ENCODE peak calls at places on chromosomes 6 and 20, in nine cellular contexts. One of them, this sample, is unnamed.

GRCh38 chr20:61043681-61044080 is 208.4 kb upstream of the CDH4 start:
- DNase-seq in H9: no peak
- DNase-seq in right atrium auricular region: no peak
- DNase-seq in adrenal gland: no peak
- DNase-seq in fibroblast of lung: no peak
- DNase-seq in type B pancreatic cell: no peak
- DNase-seq in fibroblast of mammary gland: no peak
- DNase-seq in cardiac muscle cell: no peak
- DNase-seq in left lung: no peak
- DNase-seq in this sample: no peak

GRCh38 chr6:107668826-107669474 is 155.2 kb downstream of the SCML4 start:
- DNase-seq in adrenal gland: no peak
- DNase-seq in H9: no peak
- DNase-seq in left lung: no peak
- DNase-seq in fibroblast of lung: no peak
- DNase-seq in right atrium auricular region: no peak
- DNase-seq in fibroblast of mammary gland: no peak
- DNase-seq in cardiac muscle cell: no peak
- DNase-seq in type B pancreatic cell: no peak
- DNase-seq in this sample: no peak

GRCh38 chr6:7761047-7761446 is 35.1 kb downstream of the BMP6 start:
- DNase-seq in H9: no peak
- DNase-seq in left lung: no peak
- DNase-seq in right atrium auricular region: no peak
- DNase-seq in adrenal gland: no peak
- DNase-seq in cardiac muscle cell: no peak
- DNase-seq in fibroblast of mammary gland: peak; percentile 72
- DNase-seq in fibroblast of lung: peak; percentile 11
- DNase-seq in type B pancreatic cell: no peak
- DNase-seq in this sample: no peak

GRCh38 chr6:137095093-137095492 is 50.3 kb upstream of the IL20RA start:
- DNase-seq in left lung: no peak
- DNase-seq in adrenal gland: no peak
- DNase-seq in fibroblast of lung: no peak
- DNase-seq in right atrium auricular region: no peak
- DNase-seq in H9: no peak
- DNase-seq in cardiac muscle cell: no peak
- DNase-seq in fibroblast of mammary gland: no peak
- DNase-seq in type B pancreatic cell: no peak
- DNase-seq in this sample: no peak

GRCh38 chr20:4045741-4046140 is 30.4 kb upstream of the RNF24 start:
- DNase-seq in cardiac muscle cell: no peak
- DNase-seq in type B pancreatic cell: no peak
- DNase-seq in fibroblast of lung: no peak
- DNase-seq in right atrium auricular region: peak; percentile 16
- DNase-seq in left lung: no peak
- DNase-seq in fibroblast of mammary gland: peak; percentile 79
- DNase-seq in H9: no peak
- DNase-seq in adrenal gland: peak; percentile 20
- DNase-seq in this sample: no peak

GRCh38 chr6:169289671-169290408 is 36.2 kb upstream of the THBS2 start:
- DNase-seq in adrenal gland: no peak
- DNase-seq in H9: no peak
- DNase-seq in cardiac muscle cell: no peak
- DNase-seq in left lung: peak; percentile 62
- DNase-seq in fibroblast of lung: peak; percentile 41
- DNase-seq in type B pancreatic cell: no peak
- DNase-seq in fibroblast of mammary gland: peak; percentile 94
- DNase-seq in right atrium auricular region: peak; percentile 78
- DNase-seq in this sample: no peak

GRCh38 chr6:84707161-84707560 is 57.2 kb downstream of the TBX18 start:
- DNase-seq in left lung: no peak
- DNase-seq in type B pancreatic cell: no peak
- DNase-seq in H9: no peak
- DNase-seq in adrenal gland: no peak
- DNase-seq in right atrium auricular region: no peak
- DNase-seq in fibroblast of lung: no peak
- DNase-seq in cardiac muscle cell: no peak
- DNase-seq in fibroblast of mammary gland: no peak
- DNase-seq in this sample: no peak

GRCh38 chr6:154292855-154293519 is 63.6 kb downstream of the IPCEF1 start:
- DNase-seq in H9: no peak
- DNase-seq in adrenal gland: no peak
- DNase-seq in left lung: no peak
- DNase-seq in right atrium auricular region: no peak
- DNase-seq in fibroblast of lung: peak; percentile 63
- DNase-seq in type B pancreatic cell: no peak
- DNase-seq in fibroblast of mammary gland: peak; percentile 54
- DNase-seq in cardiac muscle cell: no peak
- DNase-seq in this sample: no peak

GRCh38 chr6:24493945-24494725 is 634 bp upstream of the ALDH5A1 start:
- DNase-seq in fibroblast of mammary gland: no peak
- DNase-seq in type B pancreatic cell: no peak
- DNase-seq in H9: no peak
- DNase-seq in right atrium auricular region: peak; percentile 11
- DNase-seq in left lung: no peak
- DNase-seq in adrenal gland: no peak
- DNase-seq in fibroblast of lung: no peak
- DNase-seq in cardiac muscle cell: no peak
- DNase-seq in this sample: no peak

GRCh38 chr6:6923605-6924004 is 184.2 kb upstream of the RREB1 start:
- DNase-seq in cardiac muscle cell: no peak
- DNase-seq in H9: no peak
- DNase-seq in type B pancreatic cell: no peak
- DNase-seq in right atrium auricular region: no peak
- DNase-seq in fibroblast of lung: no peak
- DNase-seq in adrenal gland: no peak
- DNase-seq in fibroblast of mammary gland: no peak
- DNase-seq in left lung: no peak
- DNase-seq in this sample: no peak

GRCh38 chr20:58251979-58252591 is 23.6 kb upstream of the ANKRD60 start:
- DNase-seq in right atrium auricular region: no peak
- DNase-seq in left lung: no peak
- DNase-seq in fibroblast of lung: peak; percentile 88
- DNase-seq in cardiac muscle cell: no peak
- DNase-seq in H9: no peak
- DNase-seq in type B pancreatic cell: no peak
- DNase-seq in adrenal gland: no peak
- DNase-seq in fibroblast of mammary gland: peak; percentile 95
- DNase-seq in this sample: no peak
- TF ChIP-seq CTCF in right atrium auricular region: no peak
- TF ChIP-seq CTCF in left lung: no peak
- TF ChIP-seq CTCF in fibroblast of lung: no peak
- TF ChIP-seq CTCF in cardiac muscle cell: no peak
- TF ChIP-seq CTCF in H9: no peak
- TF ChIP-seq CTCF in type B pancreatic cell: no peak
- TF ChIP-seq CTCF in adrenal gland: no peak
- TF ChIP-seq CTCF in fibroblast of mammary gland: no peak
- TF ChIP-seq CTCF in this sample: no peak

GRCh38 chr20:2399390-2399789 is 18.7 kb downstream of the TGM6 start:
- DNase-seq in fibroblast of mammary gland: no peak
- DNase-seq in right atrium auricular region: no peak
- DNase-seq in adrenal gland: peak; percentile 13
- DNase-seq in cardiac muscle cell: no peak
- DNase-seq in fibroblast of lung: no peak
- DNase-seq in H9: no peak
- DNase-seq in type B pancreatic cell: no peak
- DNase-seq in left lung: no peak
- DNase-seq in this sample: peak; percentile 83

GRCh38 chr20:2402271-2402980 is 21.7 kb downstream of the TGM6 start:
- DNase-seq in type B pancreatic cell: no peak
- DNase-seq in H9: no peak
- DNase-seq in fibroblast of mammary gland: peak; percentile 42
- DNase-seq in cardiac muscle cell: peak; percentile 30
- DNase-seq in adrenal gland: no peak
- DNase-seq in left lung: no peak
- DNase-seq in fibroblast of lung: peak; percentile 10
- DNase-seq in right atrium auricular region: peak; percentile 11
- DNase-seq in this sample: peak; percentile 23

GRCh38 chr20:2398453-2398852 is 17.8 kb downstream of the TGM6 start:
- DNase-seq in adrenal gland: peak; percentile 13
- DNase-seq in fibroblast of mammary gland: no peak
- DNase-seq in right atrium auricular region: no peak
- DNase-seq in fibroblast of lung: no peak
- DNase-seq in H9: no peak
- DNase-seq in left lung: no peak
- DNase-seq in type B pancreatic cell: no peak
- DNase-seq in cardiac muscle cell: no peak
- DNase-seq in this sample: peak; percentile 19

GRCh38 chr20:2401527-2401926 is 20.8 kb downstream of the TGM6 start:
- DNase-seq in adrenal gland: no peak
- DNase-seq in fibroblast of mammary gland: no peak
- DNase-seq in left lung: no peak
- DNase-seq in H9: no peak
- DNase-seq in type B pancreatic cell: no peak
- DNase-seq in fibroblast of lung: no peak
- DNase-seq in right atrium auricular region: no peak
- DNase-seq in cardiac muscle cell: no peak
- DNase-seq in this sample: no peak

DNA sequence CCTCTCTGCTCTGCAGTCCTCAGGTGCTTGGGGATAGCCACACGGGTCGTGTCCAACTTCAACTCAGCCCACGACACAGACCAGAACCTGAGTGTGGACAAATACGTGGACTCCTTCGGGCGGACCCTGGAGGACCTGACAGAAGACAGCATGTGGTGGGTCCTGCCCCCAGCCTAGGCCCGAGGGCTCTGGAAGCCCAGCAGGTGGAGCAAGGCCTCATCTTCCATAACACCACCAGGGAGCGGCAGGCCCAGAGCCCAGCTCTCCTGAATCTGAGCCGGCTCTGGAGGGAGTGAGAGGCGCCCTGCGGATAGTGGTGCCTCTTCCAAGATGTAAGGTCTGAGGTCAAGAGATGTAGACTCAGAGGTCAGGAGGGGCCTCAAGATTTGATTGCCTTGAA is 19.6 kb downstream of the TGM6 start:
- DNase-seq in fibroblast of mammary gland: no peak
- DNase-seq in right atrium auricular region: no peak
- DNase-seq in fibroblast of lung: no peak
- DNase-seq in cardiac muscle cell: no peak
- DNase-seq in H9: no peak
- DNase-seq in adrenal gland: peak; percentile 42
- DNase-seq in type B pancreatic cell: no peak
- DNase-seq in left lung: no peak
- DNase-seq in this sample: peak; percentile 77
- TF ChIP-seq CTCF in fibroblast of mammary gland: no peak
- TF ChIP-seq CTCF in right atrium auricular region: no peak
- TF ChIP-seq CTCF in fibroblast of lung: no peak
- TF ChIP-seq CTCF in cardiac muscle cell: no peak
- TF ChIP-seq CTCF in H9: no peak
- TF ChIP-seq CTCF in adrenal gland: no peak
- TF ChIP-seq CTCF in type B pancreatic cell: no peak
- TF ChIP-seq CTCF in left lung: no peak
- TF ChIP-seq CTCF in this sample: no peak

GRCh38 chr20:757509-757908 is 10.8 kb downstream of the SLC52A3 start:
- DNase-seq in H9: no peak
- DNase-seq in adrenal gland: no peak
- DNase-seq in right atrium auricular region: no peak
- DNase-seq in cardiac muscle cell: no peak
- DNase-seq in left lung: no peak
- DNase-seq in type B pancreatic cell: no peak
- DNase-seq in fibroblast of lung: no peak
- DNase-seq in fibroblast of mammary gland: no peak
- DNase-seq in this sample: no peak

GRCh38 chr20:764255-764654 is 4.0 kb downstream of the SLC52A3 start:
- DNase-seq in H9: no peak
- DNase-seq in type B pancreatic cell: no peak
- DNase-seq in right atrium auricular region: no peak
- DNase-seq in cardiac muscle cell: no peak
- DNase-seq in adrenal gland: peak; percentile 6
- DNase-seq in left lung: no peak
- DNase-seq in fibroblast of lung: no peak
- DNase-seq in fibroblast of mammary gland: no peak
- DNase-seq in this sample: no peak

GRCh38 chr20:761418-762381 is 6.6 kb downstream of the SLC52A3 start:
- DNase-seq in fibroblast of mammary gland: no peak
- DNase-seq in left lung: no peak
- DNase-seq in right atrium auricular region: no peak
- DNase-seq in H9: no peak
- DNase-seq in cardiac muscle cell: no peak
- DNase-seq in adrenal gland: no peak
- DNase-seq in type B pancreatic cell: no peak
- DNase-seq in fibroblast of lung: no peak
- DNase-seq in this sample: no peak

GRCh38 chr20:755931-756330 is 12.4 kb downstream of the SLC52A3 start:
- DNase-seq in adrenal gland: no peak
- DNase-seq in type B pancreatic cell: no peak
- DNase-seq in fibroblast of mammary gland: peak; percentile 5
- DNase-seq in fibroblast of lung: no peak
- DNase-seq in right atrium auricular region: no peak
- DNase-seq in left lung: no peak
- DNase-seq in cardiac muscle cell: no peak
- DNase-seq in H9: no peak
- DNase-seq in this sample: no peak

DNA sequence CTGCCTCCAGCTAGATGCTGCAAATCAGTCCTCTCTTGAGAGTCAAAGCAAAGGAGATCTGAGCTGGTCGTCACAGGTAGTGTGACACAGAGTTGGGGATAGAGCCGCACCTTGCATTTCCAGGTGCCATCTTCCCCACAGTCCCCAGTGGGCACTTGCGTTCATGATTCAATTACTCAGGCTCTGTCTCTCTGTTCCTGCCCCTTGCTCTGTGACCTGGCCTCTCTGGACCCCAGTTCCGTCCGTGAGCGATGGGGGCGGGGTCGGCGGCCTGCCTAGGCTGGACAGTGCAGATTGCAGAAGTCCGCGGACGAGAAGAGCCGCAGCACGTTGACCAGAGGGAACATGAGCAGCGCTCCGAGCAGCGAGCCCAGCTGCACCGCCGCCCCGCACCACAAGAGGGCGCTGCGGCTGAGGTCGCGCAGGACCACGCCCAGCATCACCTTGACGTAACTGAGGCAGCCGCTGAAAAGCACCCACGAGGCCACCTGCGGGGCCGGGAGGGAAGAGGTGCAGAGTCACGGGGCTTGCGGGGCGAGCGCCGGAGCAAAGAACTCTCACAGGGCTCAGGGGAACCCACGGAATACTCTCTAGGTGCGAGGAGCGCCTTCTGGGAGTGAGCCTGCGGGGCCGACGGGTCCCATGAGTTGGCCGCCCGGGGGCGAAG is 7.4 kb downstream of the SLC52A3 start:
- DNase-seq in cardiac muscle cell: peak; percentile 70
- DNase-seq in left lung: no peak
- DNase-seq in right atrium auricular region: no peak
- DNase-seq in type B pancreatic cell: no peak
- DNase-seq in H9: peak; percentile 80
- DNase-seq in adrenal gland: no peak
- DNase-seq in fibroblast of lung: no peak
- DNase-seq in fibroblast of mammary gland: peak; percentile 13
- DNase-seq in this sample: no peak
- TF ChIP-seq CTCF in cardiac muscle cell: peak; percentile 77
- TF ChIP-seq CTCF in left lung: peak; percentile 71
- TF ChIP-seq CTCF in right atrium auricular region: peak; percentile 76
- TF ChIP-seq CTCF in type B pancreatic cell: peak; percentile 95
- TF ChIP-seq CTCF in H9: peak; percentile 99
- TF ChIP-seq CTCF in adrenal gland: peak; percentile 36
- TF ChIP-seq CTCF in fibroblast of lung: peak; percentile 45
- TF ChIP-seq CTCF in fibroblast of mammary gland: peak; percentile 51
- TF ChIP-seq CTCF in this sample: peak; percentile 63

DNA sequence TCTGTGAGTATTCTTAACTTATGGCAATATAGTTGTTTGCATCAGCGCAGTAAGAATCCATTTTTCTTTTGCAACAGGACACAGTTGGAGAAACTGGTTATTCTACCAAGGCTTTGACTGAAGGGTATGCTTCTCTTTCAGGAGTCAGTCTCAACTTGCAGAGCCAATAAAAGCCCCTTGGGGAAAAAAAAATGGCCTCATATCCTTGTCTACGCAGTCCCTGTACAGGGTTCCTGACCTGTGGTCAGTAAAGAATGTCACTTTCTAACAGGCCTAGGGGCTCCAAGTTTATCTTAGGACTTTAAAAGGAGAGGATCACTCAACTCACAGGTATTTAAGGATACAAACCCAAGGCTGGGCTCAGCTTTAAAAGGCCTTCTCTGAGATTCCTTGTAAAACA is 6.9 kb upstream of the RNGTT start:
- DNase-seq in fibroblast of lung: no peak
- DNase-seq in fibroblast of mammary gland: no peak
- DNase-seq in right atrium auricular region: no peak
- DNase-seq in cardiac muscle cell: no peak
- DNase-seq in left lung: no peak
- DNase-seq in H9: no peak
- DNase-seq in adrenal gland: no peak
- DNase-seq in type B pancreatic cell: no peak
- DNase-seq in this sample: no peak
- TF ChIP-seq CTCF in fibroblast of lung: no peak
- TF ChIP-seq CTCF in fibroblast of mammary gland: no peak
- TF ChIP-seq CTCF in right atrium auricular region: no peak
- TF ChIP-seq CTCF in cardiac muscle cell: no peak
- TF ChIP-seq CTCF in left lung: no peak
- TF ChIP-seq CTCF in H9: no peak
- TF ChIP-seq CTCF in adrenal gland: no peak
- TF ChIP-seq CTCF in type B pancreatic cell: no peak
- TF ChIP-seq CTCF in this sample: no peak

This sample was measured in osteocyte.